ENCODE peak calls at places on chromosomes 5 and 9, in five cellular contexts. One of them, this sample, is unnamed.

GRCh38 chr5:61969347-61969746 is 336.7 kb upstream of the KIF2A start:
- DNase-seq in H9: no peak
- DNase-seq in H1: no peak
- DNase-seq in neuronal stem cell: no peak
- DNase-seq in IMR-90: no peak
- DNase-seq in this sample: peak

GRCh38 chr9:12935714-12936113 is 160.9 kb downstream of the LURAP1L start:
- DNase-seq in IMR-90: peak
- DNase-seq in H9: no peak
- DNase-seq in H1: no peak
- DNase-seq in neuronal stem cell: no peak
- DNase-seq in this sample: no peak

GRCh38 chr5:151661096-151661495 is 25.6 kb downstream of the SPARC start:
- DNase-seq in H9: no peak
- DNase-seq in H1: no peak
- DNase-seq in neuronal stem cell: no peak
- DNase-seq in IMR-90: no peak
- DNase-seq in this sample: peak

GRCh38 chr5:11166906-11167305 is 405.9 kb upstream of the DAP start:
- DNase-seq in IMR-90: no peak
- DNase-seq in H9: no peak
- DNase-seq in H1: no peak
- DNase-seq in neuronal stem cell: no peak
- DNase-seq in this sample: no peak

GRCh38 chr5:134446938-134447337 is 35.3 kb upstream of the CDKN2AIPNL start:
- DNase-seq in H1: no peak
- DNase-seq in IMR-90: no peak
- DNase-seq in neuronal stem cell: no peak
- DNase-seq in H9: no peak
- DNase-seq in this sample: peak

GRCh38 chr5:123387313-123387712 is 35.9 kb downstream of the CEP120 start:
- DNase-seq in IMR-90: peak
- DNase-seq in neuronal stem cell: no peak
- DNase-seq in H9: no peak
- DNase-seq in H1: no peak
- DNase-seq in this sample: no peak

GRCh38 chr5:125487231-125487630 is 740.8 kb upstream of the ZNF608 start:
- DNase-seq in H9: no peak
- DNase-seq in IMR-90: peak
- DNase-seq in neuronal stem cell: no peak
- DNase-seq in H1: no peak
- DNase-seq in this sample: no peak

GRCh38 chr9:26264709-26265601 is 586.7 kb upstream of the TUSC1 start:
- DNase-seq in H9: no peak
- DNase-seq in neuronal stem cell: no peak
- DNase-seq in H1: no peak
- DNase-seq in IMR-90: peak
- DNase-seq in this sample: peak

GRCh38 chr5:139862803-139863202 is 67.2 kb downstream of the PSD2 start:
- DNase-seq in H9: no peak
- DNase-seq in IMR-90: no peak
- DNase-seq in H1: no peak
- DNase-seq in neuronal stem cell: no peak
- DNase-seq in this sample: peak

GRCh38 chr5:34012791-34013190 is 4.9 kb upstream of the AMACR start:
- DNase-seq in H9: no peak
- DNase-seq in H1: no peak
- DNase-seq in IMR-90: peak
- DNase-seq in neuronal stem cell: no peak
- DNase-seq in this sample: no peak

DNA sequence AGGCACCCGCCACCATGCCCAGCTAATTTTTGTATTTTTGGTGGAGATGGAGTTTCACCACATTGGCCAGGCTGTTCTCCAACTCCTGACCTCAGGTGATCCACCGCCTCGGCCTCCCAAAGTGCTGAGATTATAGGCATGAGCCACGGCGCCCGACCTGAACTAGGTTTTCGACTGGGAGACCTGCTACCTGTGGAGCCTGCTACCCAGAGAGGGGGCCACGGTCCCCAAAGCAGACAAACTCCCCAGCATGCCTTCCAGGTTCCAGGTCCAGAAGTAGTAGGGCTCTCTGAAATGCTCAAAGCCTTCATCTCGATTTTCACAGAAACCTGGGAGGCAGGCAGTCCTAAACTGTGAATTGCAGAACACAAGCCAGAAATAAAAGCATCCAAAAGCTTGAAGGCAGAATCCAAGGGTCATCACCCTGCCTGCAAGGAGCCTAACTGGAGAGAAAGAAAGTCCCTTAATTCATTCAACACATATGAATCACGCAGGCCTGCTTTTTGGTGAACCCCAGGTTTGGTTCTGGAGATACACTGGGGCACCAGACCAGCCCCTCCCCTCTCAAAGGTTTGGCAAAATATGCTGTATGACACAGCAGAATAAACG is 4.6 kb upstream of the IRF1 start:
- DNase-seq in neuronal stem cell: no peak
- DNase-seq in H1: no peak
- DNase-seq in H9: peak
- DNase-seq in IMR-90: no peak
- DNase-seq in this sample: no peak
- H2BK15ac ChIP-seq in neuronal stem cell: no peak
- H2BK15ac ChIP-seq in H1: no peak
- H2BK15ac ChIP-seq in H9: no peak
- H2BK15ac ChIP-seq in IMR-90: peak
- H2BK15ac ChIP-seq in this sample: no peak

DNA sequence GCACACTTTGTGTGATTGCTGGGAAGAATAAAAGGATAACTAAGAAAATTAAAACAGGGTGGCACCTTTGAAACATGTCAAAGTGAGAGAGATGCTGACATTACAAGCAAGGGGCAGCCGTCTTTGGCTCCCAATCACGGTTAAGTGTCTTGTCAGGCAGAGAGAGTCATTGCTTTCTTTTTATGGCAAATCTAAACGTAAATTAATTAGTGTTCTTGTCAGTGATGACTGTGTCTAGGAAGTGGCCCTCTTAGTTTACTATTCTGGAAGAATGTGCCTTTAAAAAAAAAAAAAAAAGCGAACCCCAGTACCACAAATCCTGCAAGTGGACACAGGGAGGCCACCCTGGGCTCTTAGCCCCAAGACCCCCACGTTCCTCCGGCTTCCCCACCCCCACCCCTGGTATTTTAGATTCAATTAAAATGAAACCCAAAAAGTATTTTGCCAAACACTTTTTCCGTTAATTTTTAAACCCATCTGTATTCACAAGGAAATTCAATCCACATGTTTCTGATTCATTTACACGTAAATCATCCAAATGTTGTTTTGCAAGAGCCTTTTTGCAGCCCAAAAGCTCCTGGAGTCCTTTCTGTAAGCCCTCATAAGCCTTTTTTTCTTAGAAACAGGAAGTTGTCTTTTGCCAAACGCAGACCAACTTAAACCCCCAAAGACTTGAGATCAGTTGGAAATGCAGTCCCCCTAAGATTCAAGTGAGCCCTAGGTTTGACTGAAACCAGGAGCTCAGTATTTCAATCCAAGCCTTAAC is 399.3 kb downstream of the EBF1 start:
- DNase-seq in IMR-90: no peak
- DNase-seq in H9: no peak
- DNase-seq in H1: no peak
- DNase-seq in neuronal stem cell: no peak
- DNase-seq in this sample: no peak
- H2AK5ac ChIP-seq in IMR-90: no peak
- H2AK5ac ChIP-seq in H9: no peak
- H2AK5ac ChIP-seq in H1: no peak
- H2AK5ac ChIP-seq in neuronal stem cell: no peak
- H2AK5ac ChIP-seq in this sample: no peak

DNA sequence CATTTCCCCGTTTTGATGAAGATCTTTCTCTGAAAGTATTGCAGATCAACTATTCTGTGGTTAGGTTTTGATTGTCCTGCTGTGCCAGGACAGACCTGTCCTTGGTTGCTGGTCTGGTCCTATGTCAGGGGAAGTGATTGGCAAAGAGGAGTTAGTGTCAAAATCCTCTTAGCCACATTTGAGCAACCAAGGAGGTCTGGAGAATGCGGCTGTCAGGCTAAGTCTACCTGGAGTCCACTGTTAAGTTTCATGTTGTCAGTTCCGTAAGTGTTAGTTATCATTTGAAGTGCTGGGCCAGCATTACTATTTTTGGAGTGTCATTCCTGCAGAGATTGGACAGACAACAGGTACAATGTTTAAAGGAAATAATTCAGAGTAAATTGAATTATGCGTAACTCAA is 62.3 kb downstream of the UBE2QL1 start:
- DNase-seq in H9: no peak
- DNase-seq in IMR-90: no peak
- DNase-seq in H1: no peak
- DNase-seq in neuronal stem cell: no peak
- DNase-seq in this sample: no peak
- H2BK15ac ChIP-seq in H9: no peak
- H2BK15ac ChIP-seq in IMR-90: no peak
- H2BK15ac ChIP-seq in H1: no peak
- H2BK15ac ChIP-seq in neuronal stem cell: no peak
- H2BK15ac ChIP-seq in this sample: no peak

DNA sequence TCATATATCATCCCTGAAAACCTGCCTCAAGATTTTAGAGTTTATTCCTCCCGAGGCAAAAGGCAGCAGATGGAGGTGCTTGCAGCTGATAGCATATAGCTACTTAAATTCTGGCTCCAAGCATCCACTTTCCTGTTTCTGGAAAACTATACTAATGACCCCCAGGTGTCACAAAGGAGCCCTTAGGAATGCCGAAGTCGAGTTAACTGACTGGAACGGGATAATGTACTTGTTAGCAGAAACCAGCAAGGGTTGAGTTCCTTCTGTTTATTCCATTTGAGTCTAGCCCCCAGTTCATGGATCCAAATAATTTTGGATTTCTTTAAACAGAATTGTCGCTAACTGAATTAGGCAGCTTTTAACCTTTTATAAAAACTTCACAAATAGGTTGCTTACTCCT is 44.5 kb downstream of the PTTG1 start:
- DNase-seq in H1: no peak
- DNase-seq in IMR-90: no peak
- DNase-seq in H9: no peak
- DNase-seq in neuronal stem cell: no peak
- DNase-seq in this sample: no peak
- H2AK5ac ChIP-seq in H1: no peak
- H2AK5ac ChIP-seq in IMR-90: no peak
- H2AK5ac ChIP-seq in H9: no peak
- H2AK5ac ChIP-seq in neuronal stem cell: no peak
- H2AK5ac ChIP-seq in this sample: no peak